ENCODE peak calls at places on chromosomes 16 and 17, in seven cellular contexts. L, Z, V, S, U, F and D are unnamed samples.
A peak's percentile ranks its signal among the peaks of the same experiment; 100 is the strongest.

GRCh38 chr17:57726213-57726612 is 18.9 kb downstream of the CCDC182 start:
- DNase-seq in V (no peak), U (no peak), L (no peak), Z (no peak), F (no peak), S (no peak), D (no peak)

GRCh38 chr16:58409316-58409973 is 17.2 kb downstream of the GINS3 start:
- DNase-seq in U (no peak), S (no peak), F (no peak), Z (no peak), V (peak; percentile 33), L (no peak), D (peak; percentile 35)

GRCh38 chr17:40097931-40098845 is 2.2 kb downstream of the NR1D1 start:
- DNase-seq in L (no peak), Z (peak; percentile 47), V (peak; percentile 87), S (no peak), U (no peak), F (peak; percentile 72), D (peak; percentile 77)

GRCh38 chr16:27828671-27829070 is 234.8 kb downstream of the GSG1L start:
- DNase-seq in V (no peak), Z (no peak), F (no peak), L (no peak), U (no peak), S (peak; percentile 15), D (no peak)

GRCh38 chr17:30600830-30601494 is 123.8 kb downstream of the GOSR1 start:
- DNase-seq in F (peak; percentile 38), V (no peak), L (peak; percentile 25), S (no peak), Z (no peak), U (peak; percentile 1), D (no peak)

GRCh38 chr17:74427048-74427762 is 4.7 kb upstream of the GPRC5C start:
- DNase-seq in L (no peak), U (no peak), V (peak; percentile 50), F (peak; percentile 59), Z (no peak), S (peak; percentile 70), D (no peak)

GRCh38 chr17:33137411-33137810 is 145.8 kb downstream of the SPACA3 start:
- DNase-seq in F (no peak), Z (no peak), V (no peak), S (no peak), L (no peak), U (no peak), D (no peak)

GRCh38 chr16:12339686-12340085 is 363.2 kb downstream of the SNX29 start:
- DNase-seq in F (no peak), U (no peak), Z (no peak), L (no peak), S (no peak), V (no peak), D (no peak)

GRCh38 chr17:12959441-12959840 is 58.4 kb downstream of the ELAC2 start:
- DNase-seq in S (no peak), Z (no peak), F (no peak), L (no peak), U (no peak), V (no peak), D (no peak)

GRCh38 chr17:21376835-21377690 is 906 bp downstream of the KCNJ12 start:
- DNase-seq in F (no peak), L (no peak), Z (peak; percentile 28), S (no peak), V (peak; percentile 44), U (no peak), D (no peak)

GRCh38 chr16:77306050-77306616 is 106.9 kb downstream of the SYCE1L start:
- DNase-seq in F (no peak), S (no peak), V (no peak), U (no peak), Z (no peak), L (no peak), D (no peak)

GRCh38 chr16:67164599-67165061 is at the start of gene HSF4:
- DNase-seq in L (no peak), Z (peak; percentile 79), V (peak; percentile 82), F (peak; percentile 61), S (no peak), U (no peak), D (no peak)

GRCh38 chr17:66655861-66656260 is 179.1 kb upstream of the CACNG5 start:
- DNase-seq in Z (peak; percentile 17), V (no peak), F (no peak), L (no peak), U (no peak), S (no peak), D (no peak)

GRCh38 chr17:57086069-57086930 is 1.3 kb downstream of the AKAP1 start:
- DNase-seq in F (no peak), S (no peak), L (peak; percentile 50), Z (peak; percentile 44), V (no peak), U (no peak), D (no peak)

GRCh38 chr17:59464246-59464645 is 101.2 kb upstream of the DHX40 start:
- DNase-seq in Z (no peak), L (no peak), S (no peak), U (no peak), V (no peak), F (no peak), D (no peak)

GRCh38 chr16:75632857-75633256 is 9.8 kb upstream of the ADAT1 start:
- DNase-seq in U (no peak), V (no peak), L (no peak), S (no peak), Z (no peak), F (no peak), D (no peak)

GRCh38 chr16:11190585-11191565 is 65.1 kb downstream of the SOCS1 start:
- DNase-seq in Z (no peak), U (no peak), S (no peak), L (no peak), V (no peak), F (no peak), D (no peak)

GRCh38 chr16:54407596-54407995 is 121.0 kb upstream of the IRX3 start:
- DNase-seq in V (no peak), L (no peak), S (no peak), Z (no peak), U (no peak), F (no peak), D (no peak)

GRCh38 chr17:41864498-41864836 is 756 bp downstream of the KLHL11 start:
- DNase-seq in Z (no peak), F (no peak), S (no peak), L (no peak), V (no peak), U (no peak), D (no peak)

GRCh38 chr17:72567774-72568173 is 447.0 kb downstream of the SOX9 start:
- DNase-seq in Z (no peak), F (no peak), L (no peak), U (no peak), V (no peak), S (no peak), D (no peak)

GRCh38 chr17:62562656-62563055 is 64.8 kb upstream of the MRC2 start:
- DNase-seq in F (no peak), L (no peak), S (no peak), V (no peak), U (no peak), Z (no peak), D (no peak)

GRCh38 chr17:17419621-17420020 is 57.2 kb upstream of the MED9 start:
- DNase-seq in Z (no peak), S (no peak), L (no peak), V (no peak), U (no peak), F (no peak), D (no peak)

GRCh38 chr17:33169580-33170285 is 123.4 kb downstream of the ASIC2 start:
- DNase-seq in S (no peak), L (no peak), Z (no peak), V (no peak), U (no peak), F (no peak), D (no peak)

GRCh38 chr17:18896947-18897346 is 39.0 kb downstream of the PRPSAP2 start:
- DNase-seq in L (no peak), V (no peak), F (no peak), Z (no peak), S (no peak), U (no peak), D (no peak)

GRCh38 chr16:80614908-80615696 is 74.3 kb downstream of the DYNLRB2 start:
- DNase-seq in U (no peak), V (no peak), Z (no peak), F (no peak), L (no peak), S (no peak), D (no peak)

GRCh38 chr16:85171809-85172464 is 59.7 kb upstream of the CIBAR2 start:
- DNase-seq in Z (no peak), L (no peak), S (no peak), V (no peak), U (no peak), F (no peak), D (no peak)
- H3K4me3 ChIP-seq in Z (peak overlapping the region; percentile 45), L (peak overlapping the region; percentile 38), S (peak overlapping the region; percentile 25), V (peak overlapping the region; percentile 77), U (no peak overlapping the region), F (no peak overlapping the region), D (no peak overlapping the region)

GRCh38 chr17:29590261-29590978 is 972 bp upstream of the GIT1 start:
- DNase-seq in L (peak; percentile 56), Z (no peak), F (no peak), U (no peak), V (peak; percentile 43), S (no peak), D (peak; percentile 54)
- H3K9me3 ChIP-seq in L (no peaks in the 10 kb centered on the region), Z (no peaks in the 10 kb centered on the region), F (no peaks in the 10 kb centered on the region), U (no peaks in the 10 kb centered on the region), V (no peaks in the 10 kb centered on the region), S (no peaks in the 10 kb centered on the region), D (no peaks in the 10 kb centered on the region)

GRCh38 chr17:69227536-69227935 is 1.1 kb downstream of the ABCA10 start:
- DNase-seq in L (no peak), S (no peak), Z (no peak), F (no peak), V (no peak), U (no peak), D (no peak)

GRCh38 chr17:69232650-69233049 is 4.0 kb upstream of the ABCA10 start:
- DNase-seq in Z (no peak), L (no peak), S (no peak), V (no peak), U (no peak), F (no peak), D (no peak)

GRCh38 chr17:69223809-69224208 is 4.8 kb downstream of the ABCA10 start:
- DNase-seq in V (no peak), F (no peak), U (no peak), Z (no peak), S (no peak), L (no peak), D (no peak)

GRCh38 chr17:69230939-69231338 is 2.3 kb upstream of the ABCA10 start:
- DNase-seq in S (no peak), L (no peak), U (no peak), F (no peak), V (no peak), Z (no peak), D (no peak)

DNA sequence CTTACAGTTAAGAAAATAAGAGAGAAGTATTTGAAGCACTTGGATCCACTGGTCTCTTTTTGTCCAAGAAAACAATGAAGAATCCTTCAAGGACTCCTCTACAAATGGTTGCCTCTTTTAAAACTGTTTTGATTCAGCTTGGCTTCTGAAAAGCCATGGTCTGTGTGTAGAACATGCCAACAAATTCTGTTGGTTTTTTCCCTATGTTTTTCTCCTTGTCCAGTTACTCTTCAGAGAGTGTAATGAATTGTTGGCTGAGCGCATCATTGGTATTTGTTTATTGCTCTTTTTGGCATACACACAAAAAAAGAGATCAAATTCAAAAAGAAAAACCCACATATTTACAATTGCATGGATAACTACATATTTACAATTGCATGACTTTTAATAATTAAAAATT is at the start of gene ABCA10:
- DNase-seq in U (no peak), L (no peak), F (no peak), V (no peak), S (no peak), Z (no peak), D (no peak)
- H3K4me3 ChIP-seq in U (no peak within 1 kb of the TSS), L (no peak within 1 kb of the TSS), F (no peak within 1 kb of the TSS), V (peak within 1 kb of the TSS; percentile 47), S (peak within 1 kb of the TSS; percentile 28), Z (no peak within 1 kb of the TSS), D (peak within 1 kb of the TSS; percentile 28)

GRCh38 chr16:5649762-5650445 is 552.3 kb upstream of the EEF2KMT start:
- DNase-seq in F (peak; percentile 76), U (no peak), V (no peak), L (no peak), S (no peak), Z (no peak), D (no peak)
- H3K9me3 ChIP-seq in F (no peaks in the 10 kb centered on the region), U (no peaks in the 10 kb centered on the region), V (no peaks in the 10 kb centered on the region), L (no peaks in the 10 kb centered on the region), S (no peaks in the 10 kb centered on the region), Z (no peaks in the 10 kb centered on the region), D (no peaks in the 10 kb centered on the region)